ENCODE peak calls at places on chromosome 2, in four cellular contexts. One of them, this sample, is unnamed.

GRCh38 chr2:148096012-148096411 is 75.1 kb downstream of the MBD5 start:
- DNase-seq in fibroblast of lung: peak; percentile 11
- DNase-seq in progenitor cell of endocrine pancreas: no peak
- DNase-seq in GM06990: no peak
- DNase-seq in this sample: no peak

GRCh38 chr2:30472326-30472725 is 25.3 kb downstream of the LCLAT1 start:
- DNase-seq in fibroblast of lung: no peak
- DNase-seq in GM06990: no peak
- DNase-seq in progenitor cell of endocrine pancreas: no peak
- DNase-seq in this sample: no peak

GRCh38 chr2:142112648-142113278 is 18.1 kb downstream of the LRP1B start:
- DNase-seq in GM06990: no peak
- DNase-seq in fibroblast of lung: peak; percentile 96
- DNase-seq in progenitor cell of endocrine pancreas: no peak
- DNase-seq in this sample: no peak

GRCh38 chr2:40760071-40760666 is 308.3 kb upstream of the SLC8A1 start:
- DNase-seq in fibroblast of lung: peak; percentile 36
- DNase-seq in GM06990: no peak
- DNase-seq in progenitor cell of endocrine pancreas: peak; percentile 10
- DNase-seq in this sample: peak; percentile 29

GRCh38 chr2:73101626-73102256 is 11.0 kb downstream of the RAB11FIP5 start:
- DNase-seq in GM06990: no peak
- DNase-seq in progenitor cell of endocrine pancreas: no peak
- DNase-seq in fibroblast of lung: peak; percentile 66
- DNase-seq in this sample: no peak

GRCh38 chr2:48483506-48483905 is 46.4 kb upstream of the STON1 start:
- DNase-seq in GM06990: no peak
- DNase-seq in fibroblast of lung: peak; percentile 80
- DNase-seq in progenitor cell of endocrine pancreas: no peak
- DNase-seq in this sample: peak; percentile 8

GRCh38 chr2:240964854-240965295 is 33.5 kb upstream of the SNED1 start:
- DNase-seq in fibroblast of lung: no peak
- DNase-seq in GM06990: no peak
- DNase-seq in progenitor cell of endocrine pancreas: peak; percentile 6
- DNase-seq in this sample: no peak

GRCh38 chr2:60586081-60586480 is 32.6 kb upstream of the BCL11A start:
- DNase-seq in GM06990: no peak
- DNase-seq in fibroblast of lung: no peak
- DNase-seq in progenitor cell of endocrine pancreas: no peak
- DNase-seq in this sample: no peak

GRCh38 chr2:61898810-61899209 is 6.7 kb upstream of the COMMD1 start:
- DNase-seq in fibroblast of lung: no peak
- DNase-seq in progenitor cell of endocrine pancreas: no peak
- DNase-seq in GM06990: no peak
- DNase-seq in this sample: no peak

GRCh38 chr2:206202446-206202845 is 42.8 kb downstream of the EEF1B2 start:
- DNase-seq in GM06990: no peak
- DNase-seq in fibroblast of lung: no peak
- DNase-seq in progenitor cell of endocrine pancreas: no peak
- DNase-seq in this sample: no peak

GRCh38 chr2:121907905-121908304 is 152.5 kb downstream of the TSN start:
- DNase-seq in progenitor cell of endocrine pancreas: no peak
- DNase-seq in fibroblast of lung: no peak
- DNase-seq in GM06990: no peak
- DNase-seq in this sample: no peak

GRCh38 chr2:72995420-72996151 is 75.9 kb downstream of the SFXN5 start:
- DNase-seq in fibroblast of lung: no peak
- DNase-seq in progenitor cell of endocrine pancreas: no peak
- DNase-seq in GM06990: no peak
- DNase-seq in this sample: no peak

GRCh38 chr2:31413025-31413424 is 1.5 kb downstream of the XDH start:
- DNase-seq in GM06990: no peak
- DNase-seq in progenitor cell of endocrine pancreas: no peak
- DNase-seq in fibroblast of lung: no peak
- DNase-seq in this sample: no peak

GRCh38 chr2:39667142-39667880 is 1.6 kb downstream of the TMEM178A start:
- DNase-seq in GM06990: no peak
- DNase-seq in fibroblast of lung: no peak
- DNase-seq in progenitor cell of endocrine pancreas: no peak
- DNase-seq in this sample: no peak

GRCh38 chr2:96325884-96326255 is 753 bp downstream of the ITPRIPL1 start:
- DNase-seq in GM06990: peak; percentile 50
- DNase-seq in fibroblast of lung: no peak
- DNase-seq in progenitor cell of endocrine pancreas: no peak
- DNase-seq in this sample: no peak

GRCh38 chr2:216110620-216111019 is 1.5 kb downstream of the XRCC5 start:
- DNase-seq in GM06990: no peak
- DNase-seq in progenitor cell of endocrine pancreas: no peak
- DNase-seq in fibroblast of lung: no peak
- DNase-seq in this sample: no peak